ENCODE peak calls at places on chromosome 14, in four cellular contexts. M is K562, U is osteoblast, W is MM.1S. G is an unnamed sample. For H4K20me1, the result is how much of the 10 kb centered on the place peaks cover.

GRCh38 chr14:99035712-99036593 is 236.0 kb downstream of the BCL11B start:
- DNase-seq in U (peak), M (no peak), W (no peak), G (peak)

GRCh38 chr14:53783256-53783655 is 173.4 kb downstream of the BMP4 start:
- DNase-seq in M (no peak), W (no peak), U (no peak), G (no peak)

GRCh38 chr14:52911904-52912303 is 38.9 kb downstream of the FERMT2 start:
- DNase-seq in W (no peak), U (no peak), M (no peak), G (no peak)

GRCh38 chr14:52786887-52787286 is 4.5 kb downstream of the GNPNAT1 start:
- DNase-seq in U (no peak), W (no peak), M (no peak), G (no peak)

GRCh38 chr14:89543420-89543790 is 126.4 kb upstream of the FOXN3 start:
- DNase-seq in U (no peak), W (no peak), M (no peak), G (no peak)

GRCh38 chr14:72742682-72743195 is 151.2 kb downstream of the DPF3 start:
- DNase-seq in M (no peak), W (no peak), U (no peak), G (no peak)

GRCh38 chr14:74881425-74882102 is at the start of gene DLST:
- DNase-seq in W (peak), M (peak), U (peak), G (peak)

GRCh38 chr14:61461808-61462275 is 140.5 kb downstream of the PRKCH start:
- DNase-seq in W (peak), U (peak), M (peak), G (peak)

GRCh38 chr14:64728106-64728505 is 23.9 kb downstream of the PLEKHG3 start:
- DNase-seq in M (no peak), U (no peak), W (no peak), G (no peak)

GRCh38 chr14:23613242-23614070 is 22.7 kb upstream of the DHRS2 start:
- DNase-seq in W (no peak), U (no peak), M (no peak), G (no peak)

GRCh38 chr14:102508410-102508773 is 1.2 kb downstream of the ANKRD9 start:
- DNase-seq in W (no peak), U (peak), M (peak), G (no peak)

GRCh38 chr14:37865719-37866549 is 270.5 kb downstream of the TTC6 start:
- DNase-seq in W (no peak), U (no peak), M (no peak), G (no peak)

GRCh38 chr14:50037240-50037639 is 79.1 kb downstream of the VCPKMT start:
- DNase-seq in M (no peak), W (no peak), U (no peak), G (no peak)

GRCh38 chr14:67477926-67478915 is 10.3 kb downstream of the TMEM229B start:
- DNase-seq in U (no peak), W (no peak), M (no peak), G (no peak)

GRCh38 chr14:52790011-52790755 is 1.2 kb downstream of the GNPNAT1 start:
- DNase-seq in U (peak), W (no peak), M (peak), G (peak)

GRCh38 chr14:68140111-68140741 is 320.6 kb downstream of the RAD51B start:
- DNase-seq in U (peak), M (no peak), W (no peak), G (peak)

GRCh38 chr14:68548194-68549056 is 244.4 kb downstream of the ZFP36L1 start:
- DNase-seq in U (peak), W (no peak), M (no peak), G (peak)

GRCh38 chr14:98167702-98168101 is 1104.3 kb downstream of the BCL11B start:
- DNase-seq in U (no peak), M (no peak), W (peak), G (no peak)

GRCh38 chr14:85853996-85854526 is 324.1 kb downstream of the FLRT2 start:
- DNase-seq in U (no peak), W (no peak), M (no peak), G (peak)

GRCh38 chr14:58492044-58492443 is 64.5 kb downstream of the KIAA0586 start:
- DNase-seq in U (no peak), M (no peak), W (no peak), G (no peak)

GRCh38 chr14:102911991-102912761 is 10.3 kb upstream of the AMN start:
- DNase-seq in W (no peak), U (peak), M (no peak), G (no peak)

GRCh38 chr14:88106377-88106776 is 101.4 kb downstream of the GPR65 start:
- DNase-seq in W (no peak), U (peak), M (no peak), G (no peak)

GRCh38 chr14:55834390-55834789 is 254.4 kb downstream of the KTN1 start:
- DNase-seq in M (no peak), W (no peak), U (no peak), G (no peak)

GRCh38 chr14:24297190-24297964 is 2.2 kb downstream of the DHRS1 start:
- DNase-seq in M (peak), W (no peak), U (peak), G (peak)

GRCh38 chr14:99619873-99620834 is 16.1 kb upstream of the CCDC85C start:
- DNase-seq in U (peak), M (no peak), W (no peak), G (peak)

GRCh38 chr14:99892406-99892805 is 99.2 kb downstream of the EML1 start:
- DNase-seq in M (no peak), U (no peak), W (no peak), G (peak)

GRCh38 chr14:35369701-35370191 is 34.8 kb downstream of the NFKBIA start:
- DNase-seq in M (no peak), U (peak), W (no peak), G (peak)

GRCh38 chr14:96741151-96741977 is 55.8 kb upstream of the VRK1 start:
- DNase-seq in U (peak), M (peak), W (peak), G (peak)

GRCh38 chr14:75467763-75468162 is 39.9 kb downstream of the JDP2 start:
- DNase-seq in M (no peak), W (no peak), U (peak), G (no peak)

GRCh38 chr14:53034036-53034435 is 83.2 kb upstream of the FERMT2 start:
- DNase-seq in U (no peak), W (no peak), M (no peak), G (no peak)

GRCh38 chr14:51160871-51161270 is 66.0 kb upstream of the TRIM9 start:
- DNase-seq in U (no peak), W (no peak), M (no peak), G (no peak)
- H2AFZ ChIP-seq in U (no peak), W (no peak), M (no peak), G (no peak)

DNA sequence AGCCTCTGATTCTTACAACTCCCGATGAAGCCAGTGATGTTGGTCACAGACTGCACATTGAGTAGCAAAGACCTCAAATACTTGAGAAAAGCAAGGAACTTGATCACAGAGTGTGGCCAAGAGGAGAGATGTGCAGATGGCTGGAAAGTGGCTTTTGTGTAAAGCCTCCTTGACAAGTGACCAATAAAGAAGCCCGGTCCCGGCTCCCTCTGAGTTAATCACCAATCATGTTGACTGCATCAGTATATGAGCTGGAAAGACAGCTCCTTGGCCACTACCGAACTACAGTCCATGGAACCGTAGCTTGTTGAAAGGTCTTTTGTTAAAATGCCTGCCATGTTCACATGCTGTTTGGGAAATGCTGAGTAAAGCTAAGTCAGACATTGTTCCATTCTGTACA is 23.7 kb upstream of the SERPINA6 start:
- DNase-seq in M (no peak), U (no peak), W (no peak), G (peak)
- H3K4me2 ChIP-seq in M (no peak), U (no peak), W (no peak), G (peak)

DNA sequence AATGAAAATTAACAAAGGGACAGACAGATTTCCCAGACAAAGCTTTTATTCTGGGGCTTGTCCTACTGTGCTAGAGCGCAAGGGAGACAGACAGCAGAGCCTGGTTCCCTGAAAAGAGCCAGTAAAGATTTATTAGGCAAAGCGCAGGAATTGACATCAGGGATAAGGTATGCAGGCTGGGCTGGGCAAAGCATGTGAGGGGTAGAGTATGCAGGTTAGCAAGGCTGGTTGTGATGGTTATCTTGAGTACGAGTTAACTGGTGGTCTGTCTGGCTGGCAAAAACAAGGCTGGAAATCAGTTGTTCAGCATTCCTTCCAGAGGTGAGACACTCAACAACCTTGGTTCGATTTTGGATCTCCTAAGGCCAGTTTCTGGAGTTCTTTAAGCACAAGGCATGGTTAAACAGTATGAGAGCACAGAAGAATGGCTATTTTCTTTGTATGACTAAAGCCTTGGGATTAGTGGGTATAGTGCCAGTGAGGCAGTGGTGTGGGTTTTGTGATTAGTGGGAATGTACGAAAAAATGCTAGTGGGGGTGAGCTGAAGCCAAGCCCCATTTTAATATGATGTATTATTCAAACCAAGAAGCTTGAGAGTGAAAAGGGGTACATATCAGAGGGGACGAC is 30.9 kb downstream of the BTBD7 start:
- DNase-seq in U (no peak), M (no peak), W (no peak), G (no peak)
- H4K20me1 ChIP-seq in U (under half), M (under half), W (under half), G (under half)

GRCh38 chr14:70382556-70382955 is 23.1 kb upstream of the COX16 start:
- DNase-seq in W (no peak), M (no peak), U (no peak), G (no peak)
- H2AFZ ChIP-seq in W (no peak), M (no peak), U (no peak), G (no peak)

DNA sequence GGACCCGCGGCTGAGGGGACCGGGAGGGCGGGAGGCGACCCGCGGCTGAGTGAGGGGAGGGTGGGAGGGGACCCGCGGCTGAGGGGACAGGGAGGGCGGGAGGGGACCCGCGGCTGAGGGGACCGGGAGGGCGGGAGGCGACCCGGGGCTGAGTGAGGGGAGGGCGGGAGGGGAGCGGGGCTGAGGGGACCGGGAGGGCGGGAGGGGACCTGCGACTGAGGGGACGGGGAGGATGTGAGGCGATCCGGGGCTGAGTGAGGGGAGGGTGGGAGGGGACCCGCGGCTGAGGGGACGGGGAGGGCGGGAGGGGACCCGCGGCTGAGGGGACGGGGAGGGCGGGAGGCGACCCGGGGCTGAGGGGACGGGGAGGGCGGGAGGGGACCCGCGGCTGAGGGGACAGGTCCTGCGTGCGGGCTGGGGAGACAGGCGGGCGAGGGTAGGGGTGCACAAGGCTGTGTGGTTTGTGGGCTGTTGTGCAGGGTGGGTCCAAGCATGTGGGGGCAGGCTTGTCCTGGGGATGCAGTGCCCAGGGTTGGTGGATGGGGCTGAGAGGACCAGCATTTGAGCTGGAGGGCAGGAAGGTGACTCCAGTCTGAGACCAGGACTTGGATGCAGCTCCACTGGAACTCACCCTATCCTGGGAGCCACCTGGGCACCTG is 9.2 kb downstream of the PLD4 start:
- DNase-seq in W (no peak), U (peak), M (no peak), G (no peak)
- H3K4me2 ChIP-seq in W (no peak), U (no peak), M (no peak), G (no peak)

GRCh38 chr14:100910888-100911664 is 7.6 kb upstream of the RTL1 start:
- DNase-seq in W (no peak), U (no peak), M (no peak), G (no peak)
- H4K20me1 ChIP-seq in W (under half), U (under half), M (under half), G (under half)

GRCh38 chr14:95252219-95252618 is 67.5 kb downstream of the CLMN start:
- DNase-seq in W (no peak), U (no peak), M (no peak), G (no peak)
- H2AFZ ChIP-seq in W (no peak), U (no peak), M (no peak), G (no peak)

DNA sequence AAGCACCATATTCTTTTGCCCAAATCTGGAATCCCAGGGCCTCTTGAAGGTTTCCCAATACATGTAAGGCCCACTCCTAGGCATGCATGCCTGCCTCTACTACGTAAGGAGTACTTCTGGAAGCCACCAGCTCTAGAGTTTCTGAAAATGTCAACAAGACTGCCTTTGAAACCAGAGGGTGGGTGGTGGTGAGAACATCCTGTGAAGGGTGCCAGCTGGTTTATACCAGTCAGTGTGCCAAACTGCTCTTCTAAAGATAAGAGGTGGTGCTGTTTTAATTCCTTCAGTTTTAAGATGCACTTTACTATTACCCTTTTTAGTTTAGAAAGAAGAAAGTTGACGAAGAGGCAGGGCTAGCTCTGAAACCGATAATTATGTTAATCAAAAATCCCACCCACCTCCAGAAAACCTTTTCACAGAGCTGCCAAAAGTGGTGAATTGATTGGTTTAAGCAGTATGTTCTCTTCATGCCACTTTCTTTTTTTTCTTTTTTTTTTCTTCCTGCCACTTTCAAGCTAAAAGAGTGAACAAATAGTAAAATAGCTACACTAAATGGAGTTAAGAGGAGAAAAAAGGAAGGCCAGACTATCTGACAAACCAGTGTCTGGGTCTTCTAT is 8.8 kb upstream of the WDR89 start:
- DNase-seq in W (no peak), M (no peak), U (no peak), G (peak)
- H3K4me2 ChIP-seq in W (no peak), M (no peak), U (no peak), G (no peak)

DNA sequence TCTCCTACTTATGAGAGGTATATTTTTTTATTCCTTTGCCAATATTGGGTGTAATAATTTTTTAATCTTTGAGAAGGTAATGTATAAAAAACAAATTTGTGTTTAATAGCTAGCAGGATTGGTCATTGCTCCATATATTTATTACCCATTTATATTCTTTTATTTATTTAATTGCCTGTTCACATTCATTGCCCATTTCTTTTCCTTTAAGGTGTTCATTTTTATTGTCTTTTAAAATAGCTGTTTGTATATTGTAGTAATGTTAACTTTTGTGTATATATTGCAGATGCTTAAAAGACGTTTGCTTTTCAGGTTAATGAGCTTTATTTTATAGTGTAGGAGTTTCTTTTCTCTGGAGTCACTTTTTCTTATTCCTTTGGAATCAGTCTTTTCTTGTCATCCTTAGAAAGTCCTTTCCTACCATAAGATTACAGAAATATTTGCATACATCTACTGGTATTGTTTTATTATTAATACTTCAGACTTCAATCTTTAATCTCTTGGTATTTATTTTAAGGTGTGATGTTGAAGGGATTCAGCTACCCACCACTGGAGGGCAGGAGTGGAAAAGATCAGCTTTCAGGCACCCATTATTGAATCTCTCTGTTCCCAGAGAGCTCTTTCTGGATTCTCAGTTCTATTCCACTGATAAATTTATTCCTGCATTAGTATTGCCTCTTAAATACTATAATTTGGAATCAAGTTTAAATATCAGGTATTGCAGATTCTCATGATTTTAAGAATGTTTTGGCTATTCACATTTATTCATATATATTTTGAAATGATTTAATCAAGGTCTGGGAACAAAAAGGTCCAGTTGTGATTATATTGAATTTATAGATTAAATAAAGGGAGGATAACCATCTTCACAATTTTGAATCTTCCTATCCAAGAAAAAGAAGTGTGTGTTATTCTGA is 17.3 kb downstream of the PPM1A start:
- DNase-seq in W (no peak), U (no peak), M (peak), G (peak)
- H4K20me1 ChIP-seq in W (under half), U (under half), M (under half), G (under half)

GRCh38 chr14:51224551-51224950 is 15.5 kb upstream of the TMX1 start:
- DNase-seq in M (no peak), U (no peak), W (no peak), G (peak)

GRCh38 chr14:51225751-51226150 is 14.3 kb upstream of the TMX1 start:
- DNase-seq in W (no peak), U (no peak), M (no peak), G (no peak)

DNA sequence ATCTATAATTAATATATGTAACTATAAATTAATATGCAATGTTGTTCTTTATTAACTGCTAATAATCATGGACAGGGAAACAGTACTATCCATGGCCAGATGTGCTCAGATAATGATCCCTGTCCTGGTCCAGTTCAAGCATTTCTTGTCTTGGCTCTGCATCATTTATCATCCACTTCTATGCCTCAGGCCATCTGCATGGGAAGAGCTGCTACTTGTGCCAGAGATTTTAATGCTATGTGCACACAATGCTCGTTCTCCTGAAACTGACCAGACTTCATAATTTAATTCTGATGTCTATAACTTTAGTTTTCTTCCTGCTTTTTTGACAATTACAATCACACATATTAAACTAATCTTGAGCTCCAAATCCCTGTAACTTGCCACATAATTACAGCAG is 11.2 kb upstream of the TMX1 start:
- DNase-seq in U (no peak), M (no peak), W (no peak), G (no peak)
- H2AFZ ChIP-seq in U (no peak), M (no peak), W (no peak), G (no peak)

G was measured in GM23248.